ENCODE peak calls at places on chromosomes 12 and 14, in nine cellular contexts. C, A, E, Y, R, X, G, M and D are unnamed samples.

GRCh38 chr12:132152921-132153321 is 8.7 kb downstream of the NOC4L start:
- DNase-seq in R (no peak), X (no peak), M (no peak), Y (peak; percentile 35), E (peak; percentile 25), C (no peak), G (no peak), A (no peak), D (no peak)

GRCh38 chr14:69715725-69716482 is 51.0 kb upstream of the SRSF5 start:
- DNase-seq in C (peak; percentile 80), X (no peak), A (peak; percentile 75), M (peak; percentile 68), G (peak; percentile 91), R (no peak), E (no peak), Y (peak; percentile 64), D (no peak)

GRCh38 chr12:111430418-111431353 is 25.0 kb downstream of the SH2B3 start:
- DNase-seq in M (peak; percentile 73), X (no peak), G (no peak), Y (no peak), E (no peak), A (no peak), C (no peak), R (no peak), D (peak; percentile 53)

GRCh38 chr12:127411141-127411915 is 855.6 kb upstream of the TMEM132C start:
- DNase-seq in G (no peak), R (no peak), E (no peak), A (no peak), M (no peak), C (no peak), Y (no peak), X (no peak), D (no peak)

GRCh38 chr14:71183856-71184255 is 276.6 kb downstream of the PCNX1 start:
- DNase-seq in E (no peak), Y (no peak), C (no peak), R (no peak), A (no peak), M (no peak), X (no peak), G (no peak), D (no peak)

GRCh38 chr14:25537846-25538455 is 488.0 kb upstream of the STXBP6 start:
- DNase-seq in R (peak; percentile 30), G (no peak), C (no peak), Y (no peak), A (no peak), E (no peak), X (peak; percentile 38), M (no peak), D (no peak)

GRCh38 chr14:47439953-47440352 is 235.5 kb downstream of the MDGA2 start:
- DNase-seq in X (no peak), C (no peak), G (no peak), A (no peak), Y (no peak), E (no peak), R (no peak), M (no peak), D (no peak)

GRCh38 chr12:26936559-26937442 is 980 bp downstream of the INTS13 start:
- DNase-seq in X (no peak), A (no peak), C (no peak), E (no peak), Y (no peak), R (no peak), M (no peak), G (no peak), D (no peak)

GRCh38 chr12:50567926-50568325 is 63.1 kb downstream of the DIP2B start:
- DNase-seq in E (no peak), M (no peak), G (no peak), C (peak; percentile 48), Y (no peak), R (no peak), A (no peak), X (peak; percentile 26), D (no peak)

GRCh38 chr12:6938353-6939186 is 5.0 kb upstream of the RNU7-1 start:
- DNase-seq in G (no peak), R (no peak), E (no peak), C (no peak), A (no peak), M (no peak), Y (peak; percentile 67), X (no peak), D (no peak)

GRCh38 chr14:96225745-96226151 is 21.1 kb downstream of the BDKRB2 start:
- DNase-seq in M (no peak), R (no peak), A (peak; percentile 81), E (no peak), C (peak; percentile 83), G (no peak), X (peak; percentile 41), Y (no peak), D (no peak)

GRCh38 chr14:72679106-72679505 is 214.8 kb downstream of the DPF3 start:
- DNase-seq in M (no peak), C (peak; percentile 67), Y (no peak), A (peak; percentile 56), X (no peak), E (peak; percentile 60), G (no peak), R (no peak), D (no peak)

GRCh38 chr12:123097521-123098084 is 53.3 kb downstream of the PITPNM2 start:
- DNase-seq in C (no peak), G (no peak), Y (peak; percentile 82), E (no peak), A (no peak), R (no peak), X (no peak), M (no peak), D (no peak)
- TF ChIP-seq CTCF in C (no peak), G (no peak), Y (no peak), E (no peak), A (no peak), R (no peak), X (no peak), M (no peak), D (no peak)

GRCh38 chr14:90511252-90511651 is 114.4 kb downstream of the CALM1 start:
- DNase-seq in Y (no peak), E (no peak), A (no peak), R (no peak), C (no peak), X (no peak), M (no peak), G (no peak), D (no peak)

GRCh38 chr14:90509403-90509802 is 112.6 kb downstream of the CALM1 start:
- DNase-seq in Y (no peak), C (no peak), A (no peak), G (no peak), X (no peak), E (no peak), M (no peak), R (no peak), D (no peak)

GRCh38 chr14:90508536-90509254 is 111.9 kb downstream of the CALM1 start:
- DNase-seq in E (no peak), G (peak; percentile 73), Y (no peak), A (no peak), R (no peak), M (peak; percentile 70), X (no peak), C (no peak), D (no peak)

GRCh38 chr14:90511795-90512331 is 115.0 kb downstream of the CALM1 start:
- DNase-seq in E (no peak), X (no peak), Y (no peak), M (no peak), G (no peak), A (no peak), R (no peak), C (no peak), D (no peak)

DNA sequence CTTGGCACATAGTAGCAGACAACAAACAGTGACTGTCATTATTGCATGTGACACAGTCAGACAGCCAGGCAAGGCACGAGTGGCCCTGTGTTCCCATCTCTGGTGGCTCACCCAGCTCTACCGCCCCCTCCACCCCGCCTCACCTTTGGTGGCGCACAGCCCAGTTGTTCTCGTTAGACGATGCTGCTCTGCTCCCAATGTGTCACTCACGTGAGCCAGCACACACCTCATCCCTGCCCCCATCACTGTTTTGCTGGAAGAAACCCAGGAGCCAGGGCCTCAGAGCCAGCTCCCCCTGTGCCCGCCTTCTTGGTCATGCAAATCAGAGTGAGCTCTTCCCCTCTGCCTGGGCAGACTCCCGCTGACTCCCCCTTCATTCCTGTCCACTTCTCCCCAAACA is 113.4 kb downstream of the CALM1 start:
- DNase-seq in R (no peak), Y (no peak), E (no peak), C (no peak), X (no peak), G (peak; percentile 93), M (peak; percentile 68), A (no peak), D (no peak)
- H3K27ac ChIP-seq in R (no peak overlapping the region), Y (no peak overlapping the region), E (peak overlapping the region; percentile 36), C (no peak overlapping the region), X (no peak overlapping the region), G (peak overlapping the region; percentile 76), M (peak overlapping the region; percentile 49), A (no peak overlapping the region), D (no peak overlapping the region)

DNA sequence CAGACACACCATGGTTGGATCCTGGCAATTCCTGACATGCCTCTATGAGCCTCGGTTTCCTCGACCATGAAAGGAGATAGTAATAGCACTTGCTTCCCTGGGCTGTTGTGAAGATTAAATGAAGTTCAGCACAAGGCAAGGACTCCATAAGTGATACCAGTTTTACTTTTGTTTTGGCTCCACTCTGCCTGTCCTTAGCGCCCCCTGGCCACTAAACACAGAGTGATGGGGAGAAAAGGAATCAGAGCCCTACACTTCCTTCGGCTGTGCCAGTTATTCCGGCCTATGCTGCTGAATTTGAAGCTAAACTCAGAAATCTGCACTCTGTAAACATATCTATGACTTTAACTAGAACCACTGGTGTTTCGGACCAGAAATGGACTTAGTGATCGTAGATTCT is 173.8 kb downstream of the C12orf75 start:
- DNase-seq in G (no peak), C (no peak), M (no peak), E (no peak), Y (no peak), A (no peak), R (no peak), X (no peak), D (no peak)
- TF ChIP-seq CTCF in G (no peak), C (no peak), M (no peak), E (no peak), Y (no peak), A (no peak), R (peak; percentile 41), X (no peak), D (no peak)

GRCh38 chr12:70074510-70074909 is 168.7 kb upstream of the CNOT2 start:
- DNase-seq in M (no peak), Y (no peak), R (no peak), G (no peak), A (no peak), X (no peak), E (no peak), C (no peak), D (no peak)

GRCh38 chr12:70069221-70069811 is 173.9 kb upstream of the CNOT2 start:
- DNase-seq in Y (no peak), E (no peak), M (no peak), G (no peak), A (no peak), R (no peak), X (no peak), C (no peak), D (no peak)

GRCh38 chr12:70068743-70069142 is 174.5 kb upstream of the CNOT2 start:
- DNase-seq in X (no peak), R (no peak), A (no peak), G (no peak), E (no peak), C (no peak), Y (no peak), M (no peak), D (no peak)

GRCh38 chr12:70070494-70071007 is 172.7 kb upstream of the CNOT2 start:
- DNase-seq in R (no peak), M (no peak), A (no peak), E (no peak), X (no peak), G (no peak), C (no peak), Y (no peak), D (no peak)
- H3K27ac ChIP-seq in R (no peak overlapping the region), M (no peak overlapping the region), A (no peak overlapping the region), E (no peak overlapping the region), X (no peak overlapping the region), G (no peak overlapping the region), C (no peak overlapping the region), Y (no peak overlapping the region), D (no peak overlapping the region)